ENCODE peak calls at places on chromosome 9, in eight cellular contexts. J, Z, H, M, V, Q, C and P are unnamed samples.

GRCh38 chr9:35923927-35924763 is 14.9 kb downstream of the SPAAR start:
- DNase-seq in M (no peak), H (no peak), Q (peak; percentile 44), J (peak; percentile 76), V (peak; percentile 59), Z (no peak), C (peak; percentile 89), P (peak; percentile 77)

GRCh38 chr9:91741529-91741928 is 208.5 kb downstream of the ROR2 start:
- DNase-seq in Z (no peak), H (no peak), Q (no peak), J (peak; percentile 66), C (peak; percentile 63), V (no peak), M (no peak), P (peak; percentile 67)

GRCh38 chr9:89457376-89457855 is 40.5 kb downstream of the SEMA4D start:
- DNase-seq in J (no peak), C (no peak), Q (no peak), H (no peak), M (no peak), V (no peak), Z (no peak), P (no peak)

GRCh38 chr9:132587484-132587858 is 5.1 kb downstream of the BARHL1 start:
- DNase-seq in V (no peak), M (no peak), J (no peak), Z (no peak), C (no peak), H (no peak), Q (no peak), P (no peak)

GRCh38 chr9:16986441-16987387 is 116.2 kb upstream of the BNC2 start:
- DNase-seq in Z (no peak), M (no peak), J (peak; percentile 44), V (no peak), Q (no peak), H (no peak), C (no peak), P (peak; percentile 71)

GRCh38 chr9:95025213-95026170 is 292.0 kb downstream of the FANCC start:
- DNase-seq in Q (no peak), J (peak; percentile 68), H (peak; percentile 89), V (peak; percentile 45), M (no peak), Z (peak; percentile 83), C (no peak), P (no peak)

GRCh38 chr9:123807241-123807640 is 122.7 kb downstream of the DENND1A start:
- DNase-seq in H (no peak), Z (no peak), J (no peak), M (no peak), C (peak; percentile 36), Q (no peak), V (no peak), P (no peak)

GRCh38 chr9:38384990-38385848 is 7.3 kb upstream of the ALDH1B1 start:
- DNase-seq in M (no peak), J (no peak), Z (no peak), C (no peak), Q (no peak), V (no peak), H (no peak), P (no peak)

GRCh38 chr9:70696694-70697335 is 282.4 kb upstream of the KLF9 start:
- DNase-seq in J (no peak), Q (no peak), Z (no peak), C (no peak), V (no peak), M (no peak), H (no peak), P (no peak)

GRCh38 chr9:105054488-105054887 is 126.5 kb upstream of the ABCA1 start:
- DNase-seq in V (no peak), C (peak; percentile 69), Z (no peak), Q (no peak), M (no peak), H (peak; percentile 47), J (no peak), P (no peak)

GRCh38 chr9:111712369-111712768 is 51.0 kb downstream of the GNG10 start:
- DNase-seq in H (no peak), Z (no peak), Q (no peak), J (no peak), M (no peak), V (no peak), C (no peak), P (no peak)

GRCh38 chr9:101566904-101567724 is 27.7 kb downstream of the PPP3R2 start:
- DNase-seq in C (peak; percentile 44), M (no peak), H (no peak), J (no peak), Z (no peak), V (no peak), Q (peak; percentile 22), P (no peak)

GRCh38 chr9:14563902-14564578 is 129.2 kb downstream of the ZDHHC21 start:
- DNase-seq in C (no peak), V (no peak), Z (no peak), H (no peak), M (no peak), J (no peak), Q (no peak), P (no peak)

GRCh38 chr9:12775373-12775962 is 648 bp downstream of the LURAP1L start:
- DNase-seq in Z (no peak), V (peak; percentile 28), Q (no peak), H (no peak), M (peak; percentile 50), C (peak; percentile 5), J (no peak), P (no peak)

GRCh38 chr9:23659346-23660006 is 166.6 kb downstream of the ELAVL2 start:
- DNase-seq in H (no peak), M (no peak), V (no peak), C (no peak), Q (no peak), Z (no peak), J (no peak), P (peak; percentile 93)

GRCh38 chr9:127942152-127943010 is 4.7 kb upstream of the DPM2 start:
- DNase-seq in Z (peak; percentile 89), C (peak; percentile 75), J (no peak), H (no peak), Q (no peak), M (peak; percentile 76), V (peak; percentile 63), P (no peak)
- H3K27ac ChIP-seq in Z (no peak overlapping the region), C (peak overlapping the region; percentile 32), J (no peak overlapping the region), H (no peak overlapping the region), Q (peak overlapping the region; percentile 16), M (peak overlapping the region; percentile 99), V (peak overlapping the region; percentile 40), P (no peak overlapping the region)

GRCh38 chr9:99255651-99256050 is 33.6 kb downstream of the SEC61B start:
- DNase-seq in Q (no peak), M (no peak), J (no peak), H (no peak), Z (no peak), C (no peak), V (no peak), P (no peak)

GRCh38 chr9:99261923-99262322 is 39.8 kb downstream of the SEC61B start:
- DNase-seq in J (no peak), V (no peak), Q (no peak), H (no peak), M (no peak), C (no peak), Z (no peak), P (no peak)

GRCh38 chr9:99262949-99263418 is 40.9 kb downstream of the SEC61B start:
- DNase-seq in C (no peak), Q (no peak), J (no peak), H (no peak), M (no peak), V (no peak), Z (no peak), P (no peak)

GRCh38 chr9:99257723-99258364 is 35.8 kb downstream of the SEC61B start:
- DNase-seq in Q (no peak), M (no peak), V (no peak), J (no peak), H (no peak), Z (peak; percentile 92), C (no peak), P (no peak)

GRCh38 chr9:99259231-99259918 is 37.3 kb downstream of the SEC61B start:
- DNase-seq in Z (peak; percentile 98), J (no peak), C (no peak), Q (no peak), M (peak; percentile 86), V (peak; percentile 86), H (peak; percentile 88), P (no peak)
- H3K27ac ChIP-seq in Z (peak overlapping the region; percentile 95), J (no peak overlapping the region), C (no peak overlapping the region), Q (no peak overlapping the region), M (peak overlapping the region; percentile 87), V (peak overlapping the region; percentile 65), H (peak overlapping the region; percentile 7), P (no peak overlapping the region)

GRCh38 chr9:120965344-120966004 is 38.9 kb upstream of the TRAF1 start:
- DNase-seq in V (peak; percentile 8), M (peak; percentile 56), J (no peak), Q (no peak), Z (no peak), C (no peak), H (no peak), P (no peak)
- H3K27ac ChIP-seq in V (peak overlapping the region; percentile 91), M (peak overlapping the region; percentile 79), J (no peak overlapping the region), Q (no peak overlapping the region), Z (no peak overlapping the region), C (no peak overlapping the region), H (no peak overlapping the region), P (no peak overlapping the region)

GRCh38 chr9:3928590-3928989 is 371.3 kb downstream of the GLIS3 start:
- DNase-seq in J (no peak), H (no peak), Q (no peak), Z (no peak), M (no peak), C (no peak), V (no peak), P (no peak)

GRCh38 chr9:3936520-3937235 is 363.2 kb downstream of the GLIS3 start:
- DNase-seq in H (no peak), C (no peak), Z (no peak), J (no peak), M (no peak), Q (no peak), V (no peak), P (no peak)

GRCh38 chr9:3931058-3931457 is 368.8 kb downstream of the GLIS3 start:
- DNase-seq in Z (no peak), M (no peak), H (no peak), Q (no peak), J (no peak), C (no peak), V (no peak), P (no peak)

GRCh38 chr9:3929345-3930150 is 370.3 kb downstream of the GLIS3 start:
- DNase-seq in V (no peak), H (no peak), J (no peak), Q (no peak), Z (no peak), M (no peak), C (no peak), P (no peak)

DNA sequence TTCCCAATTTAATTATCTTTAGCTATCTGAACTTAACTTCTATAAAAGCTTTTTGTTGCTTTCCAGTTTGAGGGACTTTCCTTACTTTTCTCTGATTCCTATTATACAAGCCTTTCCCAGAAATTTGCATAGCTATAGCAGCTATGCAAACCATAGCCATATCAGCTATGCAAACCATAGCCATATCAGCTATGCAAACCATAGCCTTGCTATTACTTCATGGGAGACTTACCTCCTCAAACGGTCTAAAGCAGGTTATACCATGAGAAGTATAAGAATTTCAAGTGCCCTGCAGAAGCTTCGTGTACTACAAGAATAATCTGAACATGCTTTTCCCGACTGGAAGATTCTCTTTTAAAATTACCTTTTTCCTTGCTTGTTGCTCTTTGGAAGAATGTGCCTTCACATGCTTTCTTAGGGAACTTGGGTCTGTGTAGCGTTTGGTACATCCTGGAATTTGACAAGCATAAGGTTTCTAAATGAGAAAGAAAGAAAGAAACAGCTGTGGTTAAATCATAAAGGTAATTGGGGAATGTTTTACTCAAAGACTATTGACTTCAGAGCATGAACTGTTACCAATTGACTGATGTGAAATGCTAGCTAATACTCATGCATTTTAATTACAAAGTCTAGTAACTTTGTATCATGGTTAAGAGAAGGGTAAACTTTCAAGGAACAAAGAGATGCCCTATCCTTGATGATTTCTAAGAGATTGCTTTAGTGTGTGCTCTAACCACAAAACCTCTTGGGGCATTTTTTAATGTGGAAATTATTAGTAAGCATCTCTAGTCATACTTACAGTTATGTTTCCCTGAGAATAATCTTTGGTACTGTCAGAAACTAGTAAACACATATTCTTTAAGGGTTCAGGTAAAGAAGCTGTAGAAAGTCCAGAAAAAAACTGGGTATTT is 367.6 kb downstream of the GLIS3 start:
- DNase-seq in Q (no peak), C (no peak), M (no peak), J (no peak), V (no peak), H (no peak), Z (no peak), P (peak; percentile 55)
- H3K27ac ChIP-seq in Q (no peak overlapping the region), C (no peak overlapping the region), M (no peak overlapping the region), J (no peak overlapping the region), V (no peak overlapping the region), H (no peak overlapping the region), Z (no peak overlapping the region), P (peak overlapping the region; percentile 50)